ENCODE peak calls at places on chromosomes 13 and 19, in six cellular contexts. L is NCI-H1930; C is CD8-positive, alpha-beta memory T cell; F is right cardiac atrium; M is stimulated activated CD8-positive, alpha-beta memory T cell treated with anti-CD3 and anti-CD28 coated beads, Interleukin-2, amount 100 ng/mL, for 1 hour; R is hypothalamus. K is an unnamed sample.

GRCh38 chr13:19172007-19172646 is 9.5 kb downstream of the TUBA3C start:
- DNase-seq in L (no peak), C (no peak), F (no peak), M (no peak), R (no peak), K (no peak)

GRCh38 chr19:30173593-30174356 is 198.4 kb upstream of the ZNF536 start:
- DNase-seq in L (no peak), C (no peak), F (no peak), M (no peak), R (no peak), K (no peak)

GRCh38 chr13:78913656-78914055 is 254.7 kb upstream of the OBI1 start:
- DNase-seq in L (no peak), C (no peak), F (no peak), M (no peak), R (no peak), K (no peak)

GRCh38 chr13:73936001-73936400 is 198.2 kb downstream of the KLF12 start:
- DNase-seq in L (no peak), C (no peak), F (no peak), M (no peak), R (no peak), K (no peak)

GRCh38 chr13:34223984-34224383 is 406.0 kb downstream of the RFC3 start:
- DNase-seq in L (no peak), C (no peak), F (no peak), M (no peak), R (no peak), K (no peak)

GRCh38 chr13:97367016-97367415 is 67.0 kb upstream of the RAP2A start:
- DNase-seq in L (no peak), C (no peak), F (no peak), M (no peak), R (no peak), K (peak)

GRCh38 chr13:45728759-45729158 is 26.6 kb downstream of the CBY2 start:
- DNase-seq in L (no peak), C (no peak), F (no peak), M (no peak), R (no peak), K (no peak)

GRCh38 chr13:48000559-48001126 is 430 bp downstream of the SUCLA2 start:
- DNase-seq in L (no peak), C (peak), F (no peak), M (no peak), R (no peak), K (no peak)